ENCODE peak calls at places on chromosomes 12 and 14, in seven cellular contexts. Q is HCT116, I is mucosa of gallbladder, H is iPS-NIHi11, V is substantia nigra, N is A172, C is GM04504. B is an unnamed sample.

GRCh38 chr14:59208224-59208814 is 19.9 kb downstream of the DAAM1 start:
- DNase-seq in Q (no peak), I (no peak), H (no peak), V (no peak), N (peak), C (no peak), B (no peak)

GRCh38 chr14:50364792-50365191 is 31.9 kb downstream of the CDKL1 start:
- DNase-seq in Q (peak), I (no peak), H (no peak), V (no peak), N (no peak), C (no peak), B (no peak)

GRCh38 chr12:115351513-115352077 is 667.6 kb upstream of the TBX3 start:
- DNase-seq in Q (no peak), I (no peak), H (no peak), V (no peak), N (no peak), C (no peak), B (no peak)

GRCh38 chr14:33165926-33166289 is 227.2 kb downstream of the NPAS3 start:
- DNase-seq in Q (no peak), I (no peak), H (no peak), V (no peak), N (no peak), C (no peak), B (no peak)

GRCh38 chr14:68666206-68666730 is 126.6 kb downstream of the ZFP36L1 start:
- DNase-seq in Q (no peak), I (no peak), H (no peak), V (no peak), N (no peak), C (no peak), B (no peak)

GRCh38 chr14:38125484-38125912 is 82.2 kb upstream of the SSTR1 start:
- DNase-seq in Q (no peak), I (no peak), H (no peak), V (no peak), N (peak), C (no peak), B (no peak)

GRCh38 chr14:104284636-104285482 is 146.5 kb downstream of the KIF26A start:
- DNase-seq in Q (no peak), I (no peak), H (no peak), V (no peak), N (no peak), C (no peak), B (no peak)

GRCh38 chr12:93818488-93819047 is 141.4 kb downstream of the CRADD start:
- DNase-seq in Q (no peak), I (no peak), H (no peak), V (no peak), N (no peak), C (no peak), B (no peak)

GRCh38 chr14:77892381-77892871 is 92.5 kb downstream of the ADCK1 start:
- DNase-seq in Q (no peak), I (no peak), H (no peak), V (no peak), N (no peak), C (no peak), B (no peak)

GRCh38 chr12:12934556-12934955 is 17.4 kb downstream of the GPRC5D start:
- DNase-seq in Q (no peak), I (no peak), H (no peak), V (no peak), N (peak), C (no peak), B (no peak)

GRCh38 chr14:92493492-92493891 is 20.1 kb upstream of the RIN3 start:
- DNase-seq in Q (no peak), I (no peak), H (no peak), V (no peak), N (no peak), C (no peak), B (no peak)

GRCh38 chr14:53882684-53883083 is 73.9 kb downstream of the BMP4 start:
- DNase-seq in Q (peak), I (no peak), H (no peak), V (no peak), N (no peak), C (no peak), B (no peak)

B was measured in anterior cingulate cortex.